ENCODE peak calls at places on chromosomes 5 and 9, in eight cellular contexts. One of them, this sample, is unnamed.

GRCh38 chr5:124923131-124923530 is 176.7 kb upstream of the ZNF608 start:
- DNase-seq in HCT116: no peak
- DNase-seq in left ventricle myocardium inferior: no peak
- DNase-seq in spleen: no peak
- DNase-seq in IMR-90: peak; percentile 24
- DNase-seq in GM12878: no peak
- DNase-seq in mesenchymal stem cell: peak; percentile 75
- DNase-seq in heart left ventricle: no peak
- DNase-seq in this sample: peak; percentile 10

GRCh38 chr5:144198386-144198785 is 27.7 kb downstream of the KCTD16 start:
- DNase-seq in GM12878: no peak
- DNase-seq in left ventricle myocardium inferior: no peak
- DNase-seq in HCT116: no peak
- DNase-seq in mesenchymal stem cell: peak; percentile 54
- DNase-seq in IMR-90: peak; percentile 70
- DNase-seq in spleen: no peak
- DNase-seq in heart left ventricle: no peak
- DNase-seq in this sample: no peak

GRCh38 chr5:77590347-77590746 is 48.2 kb downstream of the OTP start:
- DNase-seq in heart left ventricle: no peak
- DNase-seq in GM12878: peak; percentile 98
- DNase-seq in IMR-90: no peak
- DNase-seq in mesenchymal stem cell: no peak
- DNase-seq in left ventricle myocardium inferior: no peak
- DNase-seq in spleen: no peak
- DNase-seq in HCT116: no peak
- DNase-seq in this sample: no peak

GRCh38 chr5:45696206-45696836 is at the start of gene HCN1:
- DNase-seq in heart left ventricle: peak; percentile 83
- DNase-seq in IMR-90: peak; percentile 32
- DNase-seq in left ventricle myocardium inferior: peak; percentile 74
- DNase-seq in GM12878: no peak
- DNase-seq in HCT116: no peak
- DNase-seq in spleen: peak; percentile 82
- DNase-seq in mesenchymal stem cell: peak; percentile 79
- DNase-seq in this sample: peak; percentile 80

GRCh38 chr9:121288874-121289553 is 21.1 kb downstream of the GSN start:
- DNase-seq in left ventricle myocardium inferior: peak; percentile 81
- DNase-seq in HCT116: no peak
- DNase-seq in spleen: peak; percentile 73
- DNase-seq in IMR-90: peak; percentile 74
- DNase-seq in heart left ventricle: peak; percentile 85
- DNase-seq in mesenchymal stem cell: peak; percentile 84
- DNase-seq in GM12878: no peak
- DNase-seq in this sample: peak; percentile 60

GRCh38 chr5:68217476-68217984 is 2.0 kb downstream of the PIK3R1 start:
- DNase-seq in mesenchymal stem cell: peak; percentile 24
- DNase-seq in HCT116: no peak
- DNase-seq in spleen: no peak
- DNase-seq in IMR-90: peak; percentile 11
- DNase-seq in GM12878: no peak
- DNase-seq in heart left ventricle: no peak
- DNase-seq in left ventricle myocardium inferior: no peak
- DNase-seq in this sample: no peak

GRCh38 chr9:97990259-97990658 is 7.1 kb downstream of the ANP32B start:
- DNase-seq in mesenchymal stem cell: peak; percentile 85
- DNase-seq in HCT116: no peak
- DNase-seq in spleen: no peak
- DNase-seq in GM12878: no peak
- DNase-seq in IMR-90: peak; percentile 82
- DNase-seq in left ventricle myocardium inferior: no peak
- DNase-seq in heart left ventricle: no peak
- DNase-seq in this sample: no peak

GRCh38 chr5:125408582-125409069 is 662.2 kb upstream of the ZNF608 start:
- DNase-seq in heart left ventricle: no peak
- DNase-seq in GM12878: no peak
- DNase-seq in left ventricle myocardium inferior: no peak
- DNase-seq in mesenchymal stem cell: peak; percentile 80
- DNase-seq in HCT116: peak; percentile 27
- DNase-seq in spleen: no peak
- DNase-seq in IMR-90: peak; percentile 88
- DNase-seq in this sample: no peak

GRCh38 chr9:13705913-13706312 is 426.4 kb upstream of the MPDZ start:
- DNase-seq in GM12878: no peak
- DNase-seq in HCT116: no peak
- DNase-seq in mesenchymal stem cell: peak; percentile 94
- DNase-seq in heart left ventricle: no peak
- DNase-seq in IMR-90: peak; percentile 25
- DNase-seq in spleen: no peak
- DNase-seq in left ventricle myocardium inferior: peak; percentile 18
- DNase-seq in this sample: peak; percentile 55

GRCh38 chr5:5767286-5767928 is 344.9 kb downstream of the ICE1 start:
- DNase-seq in mesenchymal stem cell: no peak
- DNase-seq in HCT116: no peak
- DNase-seq in spleen: no peak
- DNase-seq in GM12878: no peak
- DNase-seq in IMR-90: no peak
- DNase-seq in left ventricle myocardium inferior: peak; percentile 51
- DNase-seq in heart left ventricle: no peak
- DNase-seq in this sample: peak; percentile 36

GRCh38 chr9:84136119-84136868 is 155.7 kb downstream of the RMI1 start:
- DNase-seq in IMR-90: peak; percentile 29
- DNase-seq in spleen: no peak
- DNase-seq in mesenchymal stem cell: peak; percentile 78
- DNase-seq in HCT116: no peak
- DNase-seq in GM12878: no peak
- DNase-seq in heart left ventricle: no peak
- DNase-seq in left ventricle myocardium inferior: no peak
- DNase-seq in this sample: no peak

GRCh38 chr9:35277649-35278359 is 116.0 kb downstream of the UNC13B start:
- DNase-seq in heart left ventricle: no peak
- DNase-seq in mesenchymal stem cell: no peak
- DNase-seq in left ventricle myocardium inferior: no peak
- DNase-seq in GM12878: no peak
- DNase-seq in spleen: no peak
- DNase-seq in IMR-90: peak; percentile 87
- DNase-seq in HCT116: no peak
- DNase-seq in this sample: no peak

GRCh38 chr5:97102010-97102470 is 40.4 kb downstream of the LIX1 start:
- DNase-seq in GM12878: no peak
- DNase-seq in spleen: no peak
- DNase-seq in IMR-90: no peak
- DNase-seq in heart left ventricle: no peak
- DNase-seq in HCT116: no peak
- DNase-seq in left ventricle myocardium inferior: no peak
- DNase-seq in mesenchymal stem cell: no peak
- DNase-seq in this sample: no peak

GRCh38 chr5:72920690-72921089 is 35.2 kb upstream of the FCHO2 start:
- DNase-seq in spleen: no peak
- DNase-seq in heart left ventricle: no peak
- DNase-seq in HCT116: peak; percentile 26
- DNase-seq in mesenchymal stem cell: peak; percentile 16
- DNase-seq in left ventricle myocardium inferior: no peak
- DNase-seq in GM12878: no peak
- DNase-seq in IMR-90: peak; percentile 55
- DNase-seq in this sample: no peak

GRCh38 chr9:126081746-126082145 is 244.9 kb upstream of the MVB12B start:
- DNase-seq in HCT116: no peak
- DNase-seq in GM12878: no peak
- DNase-seq in spleen: no peak
- DNase-seq in mesenchymal stem cell: no peak
- DNase-seq in left ventricle myocardium inferior: no peak
- DNase-seq in heart left ventricle: no peak
- DNase-seq in IMR-90: no peak
- DNase-seq in this sample: no peak

GRCh38 chr9:108562176-108562575 is 293.6 kb downstream of the ACTL7B start:
- DNase-seq in heart left ventricle: no peak
- DNase-seq in HCT116: no peak
- DNase-seq in spleen: no peak
- DNase-seq in mesenchymal stem cell: no peak
- DNase-seq in left ventricle myocardium inferior: no peak
- DNase-seq in GM12878: no peak
- DNase-seq in IMR-90: no peak
- DNase-seq in this sample: no peak

GRCh38 chr9:21413089-21414023 is 4.4 kb downstream of the IFNA8 start:
- DNase-seq in heart left ventricle: no peak
- DNase-seq in spleen: no peak
- DNase-seq in IMR-90: no peak
- DNase-seq in mesenchymal stem cell: no peak
- DNase-seq in left ventricle myocardium inferior: no peak
- DNase-seq in GM12878: no peak
- DNase-seq in HCT116: no peak
- DNase-seq in this sample: no peak

GRCh38 chr9:117624106-117624505 is 80.1 kb upstream of the TLR4 start:
- DNase-seq in left ventricle myocardium inferior: no peak
- DNase-seq in mesenchymal stem cell: peak; percentile 5
- DNase-seq in heart left ventricle: no peak
- DNase-seq in spleen: no peak
- DNase-seq in HCT116: no peak
- DNase-seq in IMR-90: no peak
- DNase-seq in GM12878: no peak
- DNase-seq in this sample: no peak

GRCh38 chr9:4299006-4299795 is 667 bp downstream of the GLIS3 start:
- DNase-seq in heart left ventricle: peak; percentile 64
- DNase-seq in mesenchymal stem cell: peak; percentile 80
- DNase-seq in HCT116: no peak
- DNase-seq in left ventricle myocardium inferior: peak; percentile 24
- DNase-seq in GM12878: no peak
- DNase-seq in spleen: peak; percentile 76
- DNase-seq in IMR-90: peak; percentile 50
- DNase-seq in this sample: peak; percentile 24

GRCh38 chr5:82277987-82278710 is at the start of gene RPS23:
- DNase-seq in GM12878: peak; percentile 74
- DNase-seq in spleen: peak; percentile 97
- DNase-seq in mesenchymal stem cell: peak; percentile 92
- DNase-seq in IMR-90: peak; percentile 90
- DNase-seq in HCT116: peak; percentile 84
- DNase-seq in left ventricle myocardium inferior: peak; percentile 91
- DNase-seq in heart left ventricle: peak; percentile 95
- DNase-seq in this sample: peak; percentile 92
- H3K4me1 ChIP-seq in GM12878: peaks cover 10% of the 10 kb centered on the region
- H3K4me1 ChIP-seq in spleen: peaks cover 47% of the 10 kb centered on the region
- H3K4me1 ChIP-seq in mesenchymal stem cell: peaks cover 6% of the 10 kb centered on the region
- H3K4me1 ChIP-seq in IMR-90: no peaks in the 10 kb centered on the region
- H3K4me1 ChIP-seq in HCT116: peaks cover 4% of the 10 kb centered on the region
- H3K4me1 ChIP-seq in left ventricle myocardium inferior: peaks cover 38% of the 10 kb centered on the region
- H3K4me1 ChIP-seq in heart left ventricle: peaks cover 14% of the 10 kb centered on the region
- H3K4me1 ChIP-seq in this sample: peaks cover 14% of the 10 kb centered on the region

GRCh38 chr5:154646841-154647759 is 108.1 kb upstream of the LARP1 start:
- DNase-seq in mesenchymal stem cell: peak; percentile 49
- DNase-seq in left ventricle myocardium inferior: peak; percentile 38
- DNase-seq in spleen: peak; percentile 79
- DNase-seq in IMR-90: peak; percentile 12
- DNase-seq in HCT116: no peak
- DNase-seq in GM12878: no peak
- DNase-seq in heart left ventricle: peak; percentile 75
- DNase-seq in this sample: peak; percentile 22
- H3K4me1 ChIP-seq in mesenchymal stem cell: peaks cover 6% of the 10 kb centered on the region
- H3K4me1 ChIP-seq in left ventricle myocardium inferior: peaks cover 12% of the 10 kb centered on the region
- H3K4me1 ChIP-seq in spleen: peaks cover 25% of the 10 kb centered on the region
- H3K4me1 ChIP-seq in IMR-90: no peaks in the 10 kb centered on the region
- H3K4me1 ChIP-seq in HCT116: no peaks in the 10 kb centered on the region
- H3K4me1 ChIP-seq in GM12878: peaks cover 4% of the 10 kb centered on the region
- H3K4me1 ChIP-seq in heart left ventricle: no peaks in the 10 kb centered on the region
- H3K4me1 ChIP-seq in this sample: peaks cover 9% of the 10 kb centered on the region

DNA sequence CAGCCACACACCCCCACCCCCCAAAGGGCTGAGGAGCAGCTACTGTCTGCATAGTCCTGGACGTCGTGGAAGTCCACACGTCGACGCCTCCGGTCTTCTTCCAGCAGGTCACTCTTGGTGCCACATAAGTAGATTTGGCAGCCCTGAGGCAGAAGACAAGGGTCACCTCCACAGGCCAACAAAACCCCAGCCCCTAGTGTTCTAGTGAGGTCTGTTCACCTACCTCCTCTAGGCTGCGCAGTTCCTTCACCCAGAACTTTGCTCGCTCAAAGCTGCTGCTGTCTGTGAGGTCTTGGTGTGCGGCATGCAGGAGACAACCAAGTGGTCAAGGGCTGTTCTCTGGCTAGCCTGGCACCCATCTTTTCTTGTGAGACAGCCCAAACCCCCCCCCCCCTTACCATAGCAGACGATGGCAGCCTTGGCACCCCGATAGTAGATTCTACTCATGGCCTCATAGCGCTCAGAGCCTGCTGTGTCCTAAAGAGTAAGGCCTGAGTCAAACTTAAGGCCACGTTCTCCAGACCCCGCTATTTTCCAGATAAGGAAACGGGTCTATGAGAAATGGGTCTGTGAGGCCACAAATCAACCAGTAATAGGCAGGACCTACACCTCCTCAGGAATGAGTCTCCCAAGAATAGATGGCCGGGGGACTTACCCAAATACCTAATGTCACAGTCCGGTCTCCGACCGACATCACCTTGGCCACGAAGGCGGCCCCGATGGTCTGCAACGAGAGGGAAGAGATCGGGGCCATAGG is 987 bp downstream of the RAB24 start:
- DNase-seq in left ventricle myocardium inferior: no peak
- DNase-seq in GM12878: no peak
- DNase-seq in mesenchymal stem cell: peak; percentile 32
- DNase-seq in spleen: peak; percentile 77
- DNase-seq in HCT116: no peak
- DNase-seq in IMR-90: peak; percentile 10
- DNase-seq in heart left ventricle: no peak
- DNase-seq in this sample: no peak
- H3K4me1 ChIP-seq in left ventricle myocardium inferior: peaks cover 65% of the 10 kb centered on the region
- H3K4me1 ChIP-seq in GM12878: peaks cover 42% of the 10 kb centered on the region
- H3K4me1 ChIP-seq in mesenchymal stem cell: peaks cover 22% of the 10 kb centered on the region
- H3K4me1 ChIP-seq in spleen: peaks cover 93% of the 10 kb centered on the region
- H3K4me1 ChIP-seq in HCT116: peaks cover 19% of the 10 kb centered on the region
- H3K4me1 ChIP-seq in IMR-90: peaks cover 12% of the 10 kb centered on the region
- H3K4me1 ChIP-seq in heart left ventricle: peaks cover 46% of the 10 kb centered on the region
- H3K4me1 ChIP-seq in this sample: peaks cover 42% of the 10 kb centered on the region

GRCh38 chr5:173291722-173292658 is 36.2 kb downstream of the STC2 start:
- DNase-seq in GM12878: peak; percentile 37
- DNase-seq in heart left ventricle: no peak
- DNase-seq in HCT116: no peak
- DNase-seq in IMR-90: peak; percentile 62
- DNase-seq in mesenchymal stem cell: peak; percentile 85
- DNase-seq in left ventricle myocardium inferior: no peak
- DNase-seq in spleen: no peak
- DNase-seq in this sample: no peak

GRCh38 chr5:173288632-173289031 is 39.6 kb downstream of the STC2 start:
- DNase-seq in heart left ventricle: no peak
- DNase-seq in GM12878: no peak
- DNase-seq in spleen: no peak
- DNase-seq in IMR-90: no peak
- DNase-seq in mesenchymal stem cell: no peak
- DNase-seq in left ventricle myocardium inferior: no peak
- DNase-seq in HCT116: no peak
- DNase-seq in this sample: no peak

GRCh38 chr5:173293817-173294672 is 34.2 kb downstream of the STC2 start:
- DNase-seq in GM12878: peak; percentile 35
- DNase-seq in mesenchymal stem cell: peak; percentile 84
- DNase-seq in HCT116: peak; percentile 56
- DNase-seq in spleen: peak; percentile 86
- DNase-seq in IMR-90: peak; percentile 80
- DNase-seq in heart left ventricle: peak; percentile 86
- DNase-seq in left ventricle myocardium inferior: peak; percentile 75
- DNase-seq in this sample: peak; percentile 76

GRCh38 chr5:173289372-173289771 is 38.8 kb downstream of the STC2 start:
- DNase-seq in mesenchymal stem cell: no peak
- DNase-seq in GM12878: no peak
- DNase-seq in left ventricle myocardium inferior: no peak
- DNase-seq in HCT116: no peak
- DNase-seq in spleen: no peak
- DNase-seq in heart left ventricle: no peak
- DNase-seq in IMR-90: no peak
- DNase-seq in this sample: no peak

GRCh38 chr5:173290477-173291131 is 37.6 kb downstream of the STC2 start:
- DNase-seq in GM12878: no peak
- DNase-seq in heart left ventricle: no peak
- DNase-seq in spleen: no peak
- DNase-seq in IMR-90: peak; percentile 45
- DNase-seq in left ventricle myocardium inferior: no peak
- DNase-seq in mesenchymal stem cell: peak; percentile 87
- DNase-seq in HCT116: no peak
- DNase-seq in this sample: peak; percentile 38
- H3K4me1 ChIP-seq in GM12878: peaks cover 30% of the 10 kb centered on the region
- H3K4me1 ChIP-seq in heart left ventricle: peaks cover 15% of the 10 kb centered on the region
- H3K4me1 ChIP-seq in spleen: peaks cover 14% of the 10 kb centered on the region
- H3K4me1 ChIP-seq in IMR-90: peaks cover 16% of the 10 kb centered on the region
- H3K4me1 ChIP-seq in left ventricle myocardium inferior: peaks cover 22% of the 10 kb centered on the region
- H3K4me1 ChIP-seq in mesenchymal stem cell: peaks cover 16% of the 10 kb centered on the region
- H3K4me1 ChIP-seq in HCT116: peaks cover 7% of the 10 kb centered on the region
- H3K4me1 ChIP-seq in this sample: no peaks in the 10 kb centered on the region

This sample was measured in heart right ventricle.